ENCODE peak calls at places on chromosomes 6 and 20, in ten cellular contexts. V is MV-4-11, U is A549, N is HFF-Myc, Z is HEK293T, T is T-helper 9 cell, H is SJSA1, Q is caudate nucleus, E is ACHN, Y is bronchial epithelial cell. L is an unnamed sample.

GRCh38 chr6:106097368-106098231 is 11.5 kb downstream of the PRDM1 start:
- DNase-seq in E (peak), Z (no peak), U (no peak), N (no peak), Q (no peak), V (peak), T (peak), Y (peak), H (peak), L (no peak)

GRCh38 chr20:3672864-3673550 is 8.8 kb downstream of the ADAM33 start:
- DNase-seq in U (no peak), H (no peak), N (no peak), V (no peak), Z (no peak), Q (no peak), E (no peak), T (no peak), Y (no peak), L (no peak)

GRCh38 chr6:135280375-135281136 is 99.4 kb downstream of the MYB start:
- DNase-seq in V (peak), T (no peak), Q (no peak), H (no peak), Z (no peak), U (no peak), Y (no peak), E (no peak), N (peak), L (no peak)

GRCh38 chr6:107154131-107154906 is 39.0 kb upstream of the BEND3 start:
- DNase-seq in Y (no peak), V (no peak), N (no peak), Z (no peak), U (no peak), Q (no peak), T (no peak), E (no peak), H (no peak), L (no peak)

GRCh38 chr20:33169176-33169794 is 1.3 kb downstream of the BPIFA2 start:
- DNase-seq in U (no peak), N (peak), E (no peak), Y (no peak), V (no peak), T (no peak), Z (no peak), H (no peak), Q (no peak), L (no peak)

GRCh38 chr6:145656128-145656527 is 79.2 kb downstream of the EPM2A start:
- DNase-seq in Q (no peak), V (no peak), Z (no peak), Y (no peak), T (no peak), N (no peak), H (no peak), E (no peak), U (no peak), L (no peak)

GRCh38 chr20:56796345-56796744 is 167.2 kb downstream of the TFAP2C start:
- DNase-seq in Y (no peak), H (no peak), Z (no peak), Q (no peak), T (no peak), U (no peak), V (peak), N (no peak), E (no peak), L (no peak)

GRCh38 chr20:53736122-53736756 is 142.6 kb upstream of the ZNF217 start:
- DNase-seq in Q (no peak), H (peak), T (no peak), Y (peak), E (no peak), N (no peak), Z (no peak), U (no peak), V (no peak), L (no peak)

GRCh38 chr6:148335582-148335981 is 7.1 kb upstream of the SASH1 start:
- DNase-seq in Z (no peak), U (peak), Q (no peak), Y (peak), H (no peak), E (no peak), T (no peak), V (no peak), N (no peak), L (no peak)

GRCh38 chr6:131303338-131303954 is 168.2 kb downstream of the AKAP7 start:
- DNase-seq in T (no peak), E (no peak), Z (no peak), N (no peak), Q (no peak), Y (no peak), V (peak), U (no peak), H (no peak), L (no peak)

GRCh38 chr6:30213999-30214982 is 1.1 kb upstream of the TRIM26 start:
- DNase-seq in V (peak), Z (peak), Y (peak), T (peak), N (no peak), H (peak), U (peak), Q (peak), E (peak), L (peak)

GRCh38 chr20:54134445-54135220 is 39.2 kb downstream of the CYP24A1 start:
- DNase-seq in N (peak), H (peak), U (no peak), V (peak), E (no peak), Y (peak), Z (no peak), T (no peak), Q (no peak), L (no peak)

GRCh38 chr20:51570755-51571469 is 28.4 kb upstream of the NFATC2 start:
- DNase-seq in Q (no peak), H (no peak), U (no peak), Z (no peak), E (no peak), N (no peak), V (no peak), Y (no peak), T (no peak), L (no peak)

GRCh38 chr20:21632031-21632430 is 73.4 kb upstream of the PAX1 start:
- DNase-seq in V (no peak), U (no peak), Z (no peak), H (no peak), Y (no peak), T (no peak), N (no peak), Q (no peak), E (no peak), L (no peak)

GRCh38 chr20:14312001-14312400 is 25.4 kb downstream of the FLRT3 start:
- DNase-seq in H (no peak), T (no peak), U (no peak), N (no peak), Z (no peak), V (no peak), Y (no peak), E (no peak), Q (no peak), L (no peak)

GRCh38 chr6:23081701-23082100 is 512.3 kb downstream of the HDGFL1 start:
- DNase-seq in T (no peak), H (no peak), Z (peak), E (peak), N (peak), Y (no peak), Q (no peak), V (no peak), U (no peak), L (no peak)

GRCh38 chr20:24017160-24017761 is 28.7 kb upstream of the GGTLC1 start:
- DNase-seq in Y (peak), Z (no peak), U (no peak), N (no peak), E (no peak), V (no peak), H (no peak), Q (no peak), T (no peak), L (no peak)

GRCh38 chr6:151276112-151276745 is 36.5 kb downstream of the AKAP12 start:
- DNase-seq in H (no peak), Z (no peak), U (no peak), E (no peak), Y (peak), Q (no peak), N (no peak), T (no peak), V (no peak), L (no peak)

GRCh38 chr6:72363844-72364740 is 257.8 kb upstream of the KCNQ5 start:
- DNase-seq in V (no peak), U (no peak), N (peak), Z (no peak), Q (no peak), E (peak), H (peak), Y (peak), T (no peak), L (no peak)

GRCh38 chr6:160139420-160139851 is 17.8 kb downstream of the SLC22A1 start:
- DNase-seq in V (no peak), N (peak), T (no peak), E (peak), H (peak), Y (peak), Z (no peak), U (peak), Q (no peak), L (no peak)

GRCh38 chr6:8149350-8149749 is 47.0 kb upstream of the EEF1E1 start:
- DNase-seq in E (no peak), T (no peak), U (no peak), N (no peak), Z (no peak), H (no peak), Y (peak), V (no peak), Q (no peak), L (no peak)

GRCh38 chr20:29409833-29410804 is 1847.3 kb upstream of the DEFB115 start:
- DNase-seq in H (no peak), T (no peak), Z (no peak), N (no peak), U (no peak), Q (no peak), E (no peak), V (no peak), Y (no peak), L (no peak)

GRCh38 chr20:19934792-19935491 is 82.2 kb upstream of the NAA20 start:
- DNase-seq in U (peak), V (peak), E (no peak), N (no peak), Y (peak), Q (no peak), H (no peak), Z (no peak), T (no peak), L (peak)

GRCh38 chr20:6418732-6419131 is 295.9 kb upstream of the FERMT1 start:
- DNase-seq in Q (no peak), H (peak), E (no peak), V (no peak), Y (peak), U (no peak), Z (no peak), T (no peak), N (no peak), L (no peak)

GRCh38 chr6:37092851-37093727 is 76.9 kb upstream of the PIM1 start:
- DNase-seq in Z (no peak), Y (no peak), V (no peak), T (no peak), N (no peak), E (no peak), Q (no peak), H (no peak), U (no peak), L (no peak)

GRCh38 chr20:57821930-57822329 is 112.1 kb upstream of the PMEPA1 start:
- DNase-seq in H (no peak), E (no peak), Y (no peak), Z (no peak), Q (no peak), V (no peak), T (no peak), N (no peak), U (no peak), L (no peak)

GRCh38 chr6:79313254-79313653 is 78.8 kb upstream of the HMGN3 start:
- DNase-seq in V (no peak), N (no peak), Q (peak), Y (peak), H (no peak), U (no peak), T (no peak), Z (no peak), E (no peak), L (no peak)

GRCh38 chr20:53828673-53829085 is 235.0 kb upstream of the ZNF217 start:
- DNase-seq in Z (peak), T (no peak), V (peak), Q (no peak), N (peak), U (peak), Y (peak), H (peak), E (peak), L (no peak)

GRCh38 chr6:52530351-52530750 is 46.5 kb downstream of the TRAM2 start:
- DNase-seq in E (no peak), N (no peak), H (no peak), V (no peak), Q (no peak), Y (no peak), Z (no peak), T (no peak), U (no peak), L (no peak)

GRCh38 chr20:53763707-53764415 is 170.2 kb upstream of the ZNF217 start:
- DNase-seq in N (no peak), H (peak), U (peak), Z (no peak), Q (no peak), Y (peak), T (no peak), V (no peak), E (no peak), L (no peak)

GRCh38 chr6:126060400-126060799 is 74.1 kb downstream of the TRMT11 start:
- DNase-seq in E (no peak), V (peak), Z (no peak), T (no peak), U (no peak), H (no peak), Y (no peak), N (no peak), Q (no peak), L (no peak)

GRCh38 chr6:36703081-36703606 is 5.5 kb downstream of the RAB44 start:
- DNase-seq in V (no peak), U (no peak), Z (no peak), Y (no peak), T (no peak), H (no peak), N (no peak), E (no peak), Q (no peak), L (no peak)